ENCODE peak calls at places on chromosomes 6 and 20, in six cellular contexts. E, F, P, G, R and O are unnamed samples.

GRCh38 chr20:62308102-62308822 is 5.5 kb downstream of the ADRM1 start:
- DNase-seq in E (no peak), F (no peak), P (no peak), G (no peak), R (no peak), O (no peak)

GRCh38 chr6:139109558-139109957 is 25.3 kb upstream of the HECA start:
- DNase-seq in E (peak), F (peak), P (peak), G (peak), R (peak), O (no peak)

GRCh38 chr6:112443666-112444065 is 96.5 kb downstream of the RFPL4B start:
- DNase-seq in E (peak), F (no peak), P (no peak), G (no peak), R (no peak), O (no peak)

GRCh38 chr6:139519571-139520031 is 145.2 kb upstream of the CITED2 start:
- DNase-seq in E (peak), F (peak), P (no peak), G (no peak), R (no peak), O (no peak)

GRCh38 chr6:18412644-18413043 is 25.5 kb downstream of the RNF144B start:
- DNase-seq in E (no peak), F (no peak), P (no peak), G (no peak), R (no peak), O (no peak)

GRCh38 chr20:5181492-5181891 is 54.7 kb downstream of the CDS2 start:
- DNase-seq in E (no peak), F (no peak), P (no peak), G (no peak), R (no peak), O (no peak)

GRCh38 chr6:129104131-129104530 is 221.2 kb downstream of the LAMA2 start:
- DNase-seq in E (peak), F (no peak), P (no peak), G (no peak), R (peak), O (no peak)

GRCh38 chr6:111484655-111484974 is 1.6 kb upstream of the REV3L start:
- DNase-seq in E (peak), F (no peak), P (no peak), G (no peak), R (no peak), O (no peak)

GRCh38 chr6:30881987-30882763 is 2.1 kb upstream of the DDR1 start:
- DNase-seq in E (peak), F (peak), P (peak), G (no peak), R (no peak), O (peak)

GRCh38 chr6:46628976-46629375 is 23.6 kb downstream of the CYP39A1 start:
- DNase-seq in E (no peak), F (no peak), P (no peak), G (no peak), R (no peak), O (no peak)

GRCh38 chr6:18350271-18350670 is 36.9 kb upstream of the RNF144B start:
- DNase-seq in E (no peak), F (no peak), P (no peak), G (no peak), R (peak), O (no peak)

GRCh38 chr20:18679020-18679419 is 91.2 kb downstream of the DTD1 start:
- DNase-seq in E (peak), F (peak), P (no peak), G (peak), R (no peak), O (peak)

GRCh38 chr6:152267967-152268845 is 369.0 kb downstream of the SYNE1 start:
- DNase-seq in E (peak), F (peak), P (no peak), G (no peak), R (no peak), O (peak)

DNA sequence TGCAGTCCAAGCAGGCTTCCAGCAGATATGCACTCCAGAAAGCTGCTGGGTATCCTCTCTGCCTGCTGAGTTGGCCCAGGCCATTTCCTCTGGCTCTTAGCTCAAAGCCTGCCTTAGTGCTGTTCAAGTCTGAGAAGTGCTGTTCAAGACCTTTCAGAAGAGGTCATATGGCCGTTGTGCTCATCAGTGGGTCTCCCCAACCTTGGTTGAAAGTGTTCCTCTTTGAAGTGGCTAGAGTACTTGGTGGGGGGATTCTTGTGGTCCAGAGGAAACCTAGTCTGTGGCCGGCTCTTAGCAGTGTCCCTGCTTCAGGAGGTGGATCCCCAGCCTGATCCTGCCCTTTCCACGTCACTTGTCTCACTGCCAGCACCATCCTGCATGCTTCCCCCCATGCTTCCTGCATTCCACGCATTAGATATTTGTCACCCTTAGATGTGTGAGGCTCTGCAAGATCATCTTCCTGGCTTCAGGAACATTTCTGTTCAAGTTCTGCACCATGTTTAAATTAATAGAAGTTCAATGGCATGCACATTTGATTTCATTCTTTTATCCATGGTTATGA is 105.0 kb downstream of the FIG4 start:
- DNase-seq in E (peak), F (peak), P (no peak), G (no peak), R (no peak), O (no peak)
- H2AK5ac ChIP-seq in E (no peak), F (no peak), P (no peak), G (no peak), R (no peak), O (no peak)

GRCh38 chr6:166005401-166005845 is 162.2 kb downstream of the TBXT start:
- DNase-seq in E (peak), F (no peak), P (no peak), G (no peak), R (peak), O (no peak)
- H2BK5ac ChIP-seq in E (no peak), F (no peak), P (no peak), G (no peak), R (no peak), O (peak)

GRCh38 chr20:44494681-44495080 is 19.0 kb downstream of the TTPAL start:
- DNase-seq in E (no peak), F (no peak), P (no peak), G (no peak), R (no peak), O (no peak)
- H2AK5ac ChIP-seq in E (no peak), F (no peak), P (no peak), G (no peak), R (no peak), O (no peak)

GRCh38 chr20:23415958-23416583 is 5.2 kb downstream of the NAPB start:
- DNase-seq in E (no peak), F (peak), P (no peak), G (no peak), R (no peak), O (no peak)

GRCh38 chr20:23417861-23418260 is 3.4 kb downstream of the NAPB start:
- DNase-seq in E (no peak), F (no peak), P (no peak), G (no peak), R (no peak), O (no peak)

GRCh38 chr20:23419657-23419994 is 1.7 kb downstream of the NAPB start:
- DNase-seq in E (no peak), F (no peak), P (no peak), G (no peak), R (no peak), O (no peak)

GRCh38 chr20:23420943-23421925 is at the start of gene NAPB:
- DNase-seq in E (peak), F (peak), P (peak), G (peak), R (peak), O (peak)

DNA sequence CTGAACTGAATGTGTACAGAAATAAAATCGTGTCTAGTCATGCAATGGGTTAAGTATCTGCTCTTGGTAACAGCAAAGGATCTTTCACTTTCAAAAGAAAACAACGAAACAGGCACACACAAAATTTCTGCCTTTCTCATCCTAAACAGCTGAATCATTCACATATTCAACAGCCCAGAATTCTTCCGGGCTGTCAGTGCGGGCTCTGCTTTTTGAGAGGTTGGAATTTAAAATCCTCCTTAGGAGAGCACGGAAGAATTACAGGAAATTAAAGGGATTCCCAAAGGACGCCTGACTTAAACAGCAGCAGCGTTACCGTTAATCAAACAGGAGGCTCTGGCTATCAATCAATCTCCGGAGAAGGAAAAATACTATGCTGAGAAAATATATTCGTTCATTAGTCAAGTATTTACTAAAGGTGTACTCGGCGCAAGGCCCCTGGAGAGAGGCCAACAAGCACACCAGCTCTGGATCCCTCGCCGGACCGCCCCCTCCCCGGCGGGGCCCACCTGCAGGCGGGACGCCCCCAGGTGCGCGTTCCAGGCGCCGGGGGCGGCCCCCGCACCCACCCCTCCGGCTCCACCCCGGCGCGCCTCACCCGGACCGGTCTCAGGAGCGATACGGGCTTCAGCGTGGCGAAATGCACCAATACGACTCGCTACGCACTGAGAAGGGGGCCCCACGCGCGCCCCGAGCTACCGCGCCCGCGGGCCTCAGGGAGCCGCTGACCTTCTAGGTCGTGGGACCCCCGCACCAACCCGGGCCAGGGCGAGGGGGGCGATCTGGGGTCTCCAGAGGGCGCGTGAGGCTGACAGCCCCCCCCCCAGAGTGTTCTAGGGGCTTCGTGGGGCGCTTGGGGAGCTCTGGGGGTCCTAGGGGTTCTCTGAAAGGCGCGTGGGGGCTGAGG is 1.0 kb downstream of the NAPB start:
- DNase-seq in E (peak), F (peak), P (no peak), G (no peak), R (peak), O (peak)
- H2BK5ac ChIP-seq in E (peak), F (no peak), P (no peak), G (no peak), R (no peak), O (peak)

GRCh38 chr20:32449890-32450401 is 91.8 kb downstream of the ASXL1 start:
- DNase-seq in E (no peak), F (no peak), P (no peak), G (no peak), R (peak), O (no peak)
- H2AK5ac ChIP-seq in E (no peak), F (no peak), P (no peak), G (no peak), R (no peak), O (no peak)

DNA sequence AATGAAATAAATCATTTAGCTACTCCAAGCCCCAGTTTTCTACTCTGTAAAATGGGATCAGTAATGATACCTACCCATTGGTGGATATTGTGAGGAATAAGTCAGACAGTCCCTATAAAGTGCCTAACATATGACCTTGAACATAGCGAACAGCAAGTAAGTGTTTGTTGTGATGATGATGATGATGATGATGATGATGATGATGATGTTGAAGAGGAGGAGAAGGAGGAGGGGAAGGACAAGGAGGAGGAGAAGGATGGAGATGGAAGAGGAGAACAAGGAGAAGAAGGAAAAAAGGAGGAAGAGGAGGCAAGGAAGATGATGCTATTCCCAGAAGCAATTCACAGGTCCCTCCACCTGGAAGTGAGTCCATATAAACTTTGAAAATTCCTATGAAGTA is 264.3 kb downstream of the MAFB start:
- DNase-seq in E (no peak), F (no peak), P (no peak), G (no peak), R (no peak), O (no peak)
- H2BK5ac ChIP-seq in E (no peak), F (no peak), P (no peak), G (no peak), R (no peak), O (no peak)

DNA sequence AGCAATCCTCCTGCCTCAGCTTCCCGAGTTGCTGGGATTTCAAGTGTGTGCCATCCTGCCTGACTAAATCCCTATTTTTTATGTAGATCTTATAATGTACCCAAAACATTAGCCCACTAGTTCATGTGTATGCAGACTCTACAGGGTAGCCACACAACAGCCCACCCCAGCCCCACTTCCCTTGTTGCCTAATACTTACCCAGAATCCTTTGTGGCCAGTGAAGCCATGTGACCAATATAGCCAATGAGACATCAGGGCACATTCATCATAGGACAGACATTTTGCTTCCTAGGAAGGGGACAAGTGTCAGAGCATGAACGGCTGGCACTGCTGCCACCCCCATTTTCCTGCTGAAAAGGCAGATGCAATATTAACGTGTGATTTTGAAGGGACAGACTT is 36.0 kb upstream of the TCP11 start:
- DNase-seq in E (no peak), F (peak), P (no peak), G (no peak), R (no peak), O (no peak)
- H2AK5ac ChIP-seq in E (no peak), F (no peak), P (no peak), G (no peak), R (no peak), O (no peak)

GRCh38 chr6:131955192-131955591 is 4.0 kb upstream of the CCN2 start:
- DNase-seq in E (no peak), F (no peak), P (no peak), G (no peak), R (no peak), O (no peak)
- H2BK5ac ChIP-seq in E (peak), F (no peak), P (no peak), G (no peak), R (no peak), O (no peak)

GRCh38 chr6:43172127-43173007 is 1.3 kb downstream of the SRF start:
- DNase-seq in E (peak), F (peak), P (no peak), G (peak), R (no peak), O (peak)
- H2AK5ac ChIP-seq in E (peak), F (peak), P (no peak), G (no peak), R (peak), O (peak)

GRCh38 chr6:14743126-14743464 is 502.8 kb upstream of the JARID2 start:
- DNase-seq in E (no peak), F (no peak), P (no peak), G (no peak), R (no peak), O (no peak)

GRCh38 chr6:14743465-14744211 is 502.2 kb upstream of the JARID2 start:
- DNase-seq in E (peak), F (peak), P (no peak), G (no peak), R (peak), O (no peak)

GRCh38 chr6:14742680-14743079 is 503.2 kb upstream of the JARID2 start:
- DNase-seq in E (no peak), F (no peak), P (no peak), G (no peak), R (no peak), O (no peak)

GRCh38 chr6:14742171-14742570 is 503.7 kb upstream of the JARID2 start:
- DNase-seq in E (no peak), F (no peak), P (no peak), G (no peak), R (no peak), O (no peak)

DNA sequence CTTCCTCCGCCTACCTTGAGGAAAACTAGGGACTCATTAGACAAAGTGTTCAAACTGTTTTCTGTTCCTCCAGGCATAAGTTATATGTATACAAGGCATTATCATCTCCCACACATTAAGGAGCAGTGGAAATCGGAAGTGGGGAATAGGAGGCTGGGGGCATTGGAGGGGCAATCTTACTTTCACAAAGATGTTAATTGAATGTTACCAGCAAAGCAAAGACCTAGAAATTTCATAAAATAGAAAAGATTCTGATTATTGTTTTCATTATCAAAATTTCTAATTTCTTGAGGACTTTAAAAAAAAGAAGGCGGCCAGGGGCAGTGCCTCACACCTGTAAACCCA is 501.7 kb upstream of the JARID2 start:
- DNase-seq in E (no peak), F (no peak), P (no peak), G (no peak), R (no peak), O (no peak)
- H2BK5ac ChIP-seq in E (peak), F (no peak), P (no peak), G (no peak), R (no peak), O (no peak)